ENCODE peak calls at places on chromosomes 6 and 20, in seven cellular contexts. One of them, this sample, is unnamed.

GRCh38 chr6:4010682-4011081 is 68.3 kb downstream of the FAM217A start:
- DNase-seq in PC-3: no peak
- DNase-seq in astrocyte of the cerebellum: no peak
- DNase-seq in activated naive CD8-positive, alpha-beta T cell treated with anti-CD3 and anti-CD28 coated beads, Interleukin-2, amount 10 ng/mL, durations not matched to agents 7 days and 5 days: peak
- DNase-seq in HEK293T: no peak
- DNase-seq in activated T-helper 1 cell treated with anti-CD3 and anti-CD28 coated beads, Interleukin-12 subunit alpha, Interleukin-12 subunit beta, Interleukin-2, Interleukin-4 antibody, amounts not matched to agents 30 ng/mL and 10 ng/mL and 1 ng/mL, durations not matched to agents 14 hours and 24 hours and 36 hours: peak
- DNase-seq in stimulated activated CD8-positive, alpha-beta memory T cell treated with anti-CD3 and anti-CD28 coated beads, Interleukin-2, amount 100 ng/mL, for 1 hour: no peak
- DNase-seq in this sample: no peak

GRCh38 chr6:116531675-116532570 is 13.6 kb downstream of the TRAPPC3L start:
- DNase-seq in PC-3: peak
- DNase-seq in astrocyte of the cerebellum: peak
- DNase-seq in activated naive CD8-positive, alpha-beta T cell treated with anti-CD3 and anti-CD28 coated beads, Interleukin-2, amount 10 ng/mL, durations not matched to agents 7 days and 5 days: no peak
- DNase-seq in HEK293T: peak
- DNase-seq in activated T-helper 1 cell treated with anti-CD3 and anti-CD28 coated beads, Interleukin-12 subunit alpha, Interleukin-12 subunit beta, Interleukin-2, Interleukin-4 antibody, amounts not matched to agents 30 ng/mL and 10 ng/mL and 1 ng/mL, durations not matched to agents 14 hours and 24 hours and 36 hours: peak
- DNase-seq in stimulated activated CD8-positive, alpha-beta memory T cell treated with anti-CD3 and anti-CD28 coated beads, Interleukin-2, amount 100 ng/mL, for 1 hour: peak
- DNase-seq in this sample: no peak

GRCh38 chr6:9204171-9204570 is 768.8 kb upstream of the SLC35B3 start:
- DNase-seq in PC-3: peak
- DNase-seq in astrocyte of the cerebellum: peak
- DNase-seq in activated naive CD8-positive, alpha-beta T cell treated with anti-CD3 and anti-CD28 coated beads, Interleukin-2, amount 10 ng/mL, durations not matched to agents 7 days and 5 days: no peak
- DNase-seq in HEK293T: no peak
- DNase-seq in activated T-helper 1 cell treated with anti-CD3 and anti-CD28 coated beads, Interleukin-12 subunit alpha, Interleukin-12 subunit beta, Interleukin-2, Interleukin-4 antibody, amounts not matched to agents 30 ng/mL and 10 ng/mL and 1 ng/mL, durations not matched to agents 14 hours and 24 hours and 36 hours: no peak
- DNase-seq in stimulated activated CD8-positive, alpha-beta memory T cell treated with anti-CD3 and anti-CD28 coated beads, Interleukin-2, amount 100 ng/mL, for 1 hour: no peak
- DNase-seq in this sample: peak

GRCh38 chr6:912871-913663 is 220.1 kb upstream of the EXOC2 start:
- DNase-seq in PC-3: peak
- DNase-seq in astrocyte of the cerebellum: no peak
- DNase-seq in activated naive CD8-positive, alpha-beta T cell treated with anti-CD3 and anti-CD28 coated beads, Interleukin-2, amount 10 ng/mL, durations not matched to agents 7 days and 5 days: no peak
- DNase-seq in HEK293T: peak
- DNase-seq in activated T-helper 1 cell treated with anti-CD3 and anti-CD28 coated beads, Interleukin-12 subunit alpha, Interleukin-12 subunit beta, Interleukin-2, Interleukin-4 antibody, amounts not matched to agents 30 ng/mL and 10 ng/mL and 1 ng/mL, durations not matched to agents 14 hours and 24 hours and 36 hours: no peak
- DNase-seq in stimulated activated CD8-positive, alpha-beta memory T cell treated with anti-CD3 and anti-CD28 coated beads, Interleukin-2, amount 100 ng/mL, for 1 hour: no peak
- DNase-seq in this sample: no peak

GRCh38 chr6:28767691-28768090 is 156.1 kb downstream of the TRIM27 start:
- DNase-seq in PC-3: no peak
- DNase-seq in astrocyte of the cerebellum: no peak
- DNase-seq in activated naive CD8-positive, alpha-beta T cell treated with anti-CD3 and anti-CD28 coated beads, Interleukin-2, amount 10 ng/mL, durations not matched to agents 7 days and 5 days: no peak
- DNase-seq in HEK293T: no peak
- DNase-seq in activated T-helper 1 cell treated with anti-CD3 and anti-CD28 coated beads, Interleukin-12 subunit alpha, Interleukin-12 subunit beta, Interleukin-2, Interleukin-4 antibody, amounts not matched to agents 30 ng/mL and 10 ng/mL and 1 ng/mL, durations not matched to agents 14 hours and 24 hours and 36 hours: no peak
- DNase-seq in stimulated activated CD8-positive, alpha-beta memory T cell treated with anti-CD3 and anti-CD28 coated beads, Interleukin-2, amount 100 ng/mL, for 1 hour: no peak
- DNase-seq in this sample: no peak

GRCh38 chr20:38237381-38237780 is 23.2 kb downstream of the KIAA1755 start:
- DNase-seq in PC-3: no peak
- DNase-seq in astrocyte of the cerebellum: no peak
- DNase-seq in activated naive CD8-positive, alpha-beta T cell treated with anti-CD3 and anti-CD28 coated beads, Interleukin-2, amount 10 ng/mL, durations not matched to agents 7 days and 5 days: no peak
- DNase-seq in HEK293T: no peak
- DNase-seq in activated T-helper 1 cell treated with anti-CD3 and anti-CD28 coated beads, Interleukin-12 subunit alpha, Interleukin-12 subunit beta, Interleukin-2, Interleukin-4 antibody, amounts not matched to agents 30 ng/mL and 10 ng/mL and 1 ng/mL, durations not matched to agents 14 hours and 24 hours and 36 hours: no peak
- DNase-seq in stimulated activated CD8-positive, alpha-beta memory T cell treated with anti-CD3 and anti-CD28 coated beads, Interleukin-2, amount 100 ng/mL, for 1 hour: no peak
- DNase-seq in this sample: no peak

GRCh38 chr6:40510442-40510841 is 76.7 kb downstream of the LRFN2 start:
- DNase-seq in PC-3: no peak
- DNase-seq in astrocyte of the cerebellum: no peak
- DNase-seq in activated naive CD8-positive, alpha-beta T cell treated with anti-CD3 and anti-CD28 coated beads, Interleukin-2, amount 10 ng/mL, durations not matched to agents 7 days and 5 days: no peak
- DNase-seq in HEK293T: no peak
- DNase-seq in activated T-helper 1 cell treated with anti-CD3 and anti-CD28 coated beads, Interleukin-12 subunit alpha, Interleukin-12 subunit beta, Interleukin-2, Interleukin-4 antibody, amounts not matched to agents 30 ng/mL and 10 ng/mL and 1 ng/mL, durations not matched to agents 14 hours and 24 hours and 36 hours: no peak
- DNase-seq in stimulated activated CD8-positive, alpha-beta memory T cell treated with anti-CD3 and anti-CD28 coated beads, Interleukin-2, amount 100 ng/mL, for 1 hour: no peak
- DNase-seq in this sample: no peak

GRCh38 chr6:74720923-74721322 is 484.9 kb downstream of the COL12A1 start:
- DNase-seq in PC-3: peak
- DNase-seq in astrocyte of the cerebellum: no peak
- DNase-seq in activated naive CD8-positive, alpha-beta T cell treated with anti-CD3 and anti-CD28 coated beads, Interleukin-2, amount 10 ng/mL, durations not matched to agents 7 days and 5 days: no peak
- DNase-seq in HEK293T: no peak
- DNase-seq in activated T-helper 1 cell treated with anti-CD3 and anti-CD28 coated beads, Interleukin-12 subunit alpha, Interleukin-12 subunit beta, Interleukin-2, Interleukin-4 antibody, amounts not matched to agents 30 ng/mL and 10 ng/mL and 1 ng/mL, durations not matched to agents 14 hours and 24 hours and 36 hours: no peak
- DNase-seq in stimulated activated CD8-positive, alpha-beta memory T cell treated with anti-CD3 and anti-CD28 coated beads, Interleukin-2, amount 100 ng/mL, for 1 hour: no peak
- DNase-seq in this sample: no peak

GRCh38 chr20:3560578-3560977 is 89.8 kb downstream of the ATRN start:
- DNase-seq in PC-3: peak
- DNase-seq in astrocyte of the cerebellum: no peak
- DNase-seq in activated naive CD8-positive, alpha-beta T cell treated with anti-CD3 and anti-CD28 coated beads, Interleukin-2, amount 10 ng/mL, durations not matched to agents 7 days and 5 days: no peak
- DNase-seq in HEK293T: no peak
- DNase-seq in activated T-helper 1 cell treated with anti-CD3 and anti-CD28 coated beads, Interleukin-12 subunit alpha, Interleukin-12 subunit beta, Interleukin-2, Interleukin-4 antibody, amounts not matched to agents 30 ng/mL and 10 ng/mL and 1 ng/mL, durations not matched to agents 14 hours and 24 hours and 36 hours: no peak
- DNase-seq in stimulated activated CD8-positive, alpha-beta memory T cell treated with anti-CD3 and anti-CD28 coated beads, Interleukin-2, amount 100 ng/mL, for 1 hour: no peak
- DNase-seq in this sample: no peak

GRCh38 chr6:26195376-26195923 is 108.2 kb downstream of the HFE start:
- DNase-seq in PC-3: peak
- DNase-seq in astrocyte of the cerebellum: peak
- DNase-seq in activated naive CD8-positive, alpha-beta T cell treated with anti-CD3 and anti-CD28 coated beads, Interleukin-2, amount 10 ng/mL, durations not matched to agents 7 days and 5 days: peak
- DNase-seq in HEK293T: no peak
- DNase-seq in activated T-helper 1 cell treated with anti-CD3 and anti-CD28 coated beads, Interleukin-12 subunit alpha, Interleukin-12 subunit beta, Interleukin-2, Interleukin-4 antibody, amounts not matched to agents 30 ng/mL and 10 ng/mL and 1 ng/mL, durations not matched to agents 14 hours and 24 hours and 36 hours: peak
- DNase-seq in stimulated activated CD8-positive, alpha-beta memory T cell treated with anti-CD3 and anti-CD28 coated beads, Interleukin-2, amount 100 ng/mL, for 1 hour: peak
- DNase-seq in this sample: no peak

GRCh38 chr20:48521121-48521520 is 306.7 kb downstream of the PREX1 start:
- DNase-seq in PC-3: no peak
- DNase-seq in astrocyte of the cerebellum: no peak
- DNase-seq in activated naive CD8-positive, alpha-beta T cell treated with anti-CD3 and anti-CD28 coated beads, Interleukin-2, amount 10 ng/mL, durations not matched to agents 7 days and 5 days: no peak
- DNase-seq in HEK293T: no peak
- DNase-seq in activated T-helper 1 cell treated with anti-CD3 and anti-CD28 coated beads, Interleukin-12 subunit alpha, Interleukin-12 subunit beta, Interleukin-2, Interleukin-4 antibody, amounts not matched to agents 30 ng/mL and 10 ng/mL and 1 ng/mL, durations not matched to agents 14 hours and 24 hours and 36 hours: no peak
- DNase-seq in stimulated activated CD8-positive, alpha-beta memory T cell treated with anti-CD3 and anti-CD28 coated beads, Interleukin-2, amount 100 ng/mL, for 1 hour: no peak
- DNase-seq in this sample: no peak

GRCh38 chr6:44470106-44470446 is 82.6 kb downstream of the CDC5L start:
- DNase-seq in PC-3: no peak
- DNase-seq in astrocyte of the cerebellum: no peak
- DNase-seq in activated naive CD8-positive, alpha-beta T cell treated with anti-CD3 and anti-CD28 coated beads, Interleukin-2, amount 10 ng/mL, durations not matched to agents 7 days and 5 days: no peak
- DNase-seq in HEK293T: no peak
- DNase-seq in activated T-helper 1 cell treated with anti-CD3 and anti-CD28 coated beads, Interleukin-12 subunit alpha, Interleukin-12 subunit beta, Interleukin-2, Interleukin-4 antibody, amounts not matched to agents 30 ng/mL and 10 ng/mL and 1 ng/mL, durations not matched to agents 14 hours and 24 hours and 36 hours: no peak
- DNase-seq in stimulated activated CD8-positive, alpha-beta memory T cell treated with anti-CD3 and anti-CD28 coated beads, Interleukin-2, amount 100 ng/mL, for 1 hour: no peak
- DNase-seq in this sample: no peak

GRCh38 chr6:77298298-77298697 is 165.0 kb downstream of the HTR1B start:
- DNase-seq in PC-3: peak
- DNase-seq in astrocyte of the cerebellum: no peak
- DNase-seq in activated naive CD8-positive, alpha-beta T cell treated with anti-CD3 and anti-CD28 coated beads, Interleukin-2, amount 10 ng/mL, durations not matched to agents 7 days and 5 days: no peak
- DNase-seq in HEK293T: no peak
- DNase-seq in activated T-helper 1 cell treated with anti-CD3 and anti-CD28 coated beads, Interleukin-12 subunit alpha, Interleukin-12 subunit beta, Interleukin-2, Interleukin-4 antibody, amounts not matched to agents 30 ng/mL and 10 ng/mL and 1 ng/mL, durations not matched to agents 14 hours and 24 hours and 36 hours: no peak
- DNase-seq in stimulated activated CD8-positive, alpha-beta memory T cell treated with anti-CD3 and anti-CD28 coated beads, Interleukin-2, amount 100 ng/mL, for 1 hour: no peak
- DNase-seq in this sample: no peak

GRCh38 chr20:2178328-2179232 is 77.0 kb downstream of the STK35 start:
- DNase-seq in PC-3: no peak
- DNase-seq in astrocyte of the cerebellum: no peak
- DNase-seq in activated naive CD8-positive, alpha-beta T cell treated with anti-CD3 and anti-CD28 coated beads, Interleukin-2, amount 10 ng/mL, durations not matched to agents 7 days and 5 days: no peak
- DNase-seq in HEK293T: no peak
- DNase-seq in activated T-helper 1 cell treated with anti-CD3 and anti-CD28 coated beads, Interleukin-12 subunit alpha, Interleukin-12 subunit beta, Interleukin-2, Interleukin-4 antibody, amounts not matched to agents 30 ng/mL and 10 ng/mL and 1 ng/mL, durations not matched to agents 14 hours and 24 hours and 36 hours: no peak
- DNase-seq in stimulated activated CD8-positive, alpha-beta memory T cell treated with anti-CD3 and anti-CD28 coated beads, Interleukin-2, amount 100 ng/mL, for 1 hour: no peak
- DNase-seq in this sample: no peak

GRCh38 chr6:167113935-167114910 is 8.7 kb upstream of the CCR6 start:
- DNase-seq in PC-3: no peak
- DNase-seq in astrocyte of the cerebellum: no peak
- DNase-seq in activated naive CD8-positive, alpha-beta T cell treated with anti-CD3 and anti-CD28 coated beads, Interleukin-2, amount 10 ng/mL, durations not matched to agents 7 days and 5 days: no peak
- DNase-seq in HEK293T: no peak
- DNase-seq in activated T-helper 1 cell treated with anti-CD3 and anti-CD28 coated beads, Interleukin-12 subunit alpha, Interleukin-12 subunit beta, Interleukin-2, Interleukin-4 antibody, amounts not matched to agents 30 ng/mL and 10 ng/mL and 1 ng/mL, durations not matched to agents 14 hours and 24 hours and 36 hours: no peak
- DNase-seq in stimulated activated CD8-positive, alpha-beta memory T cell treated with anti-CD3 and anti-CD28 coated beads, Interleukin-2, amount 100 ng/mL, for 1 hour: no peak
- DNase-seq in this sample: no peak

GRCh38 chr20:12827796-12828406 is 180.9 kb upstream of the SPTLC3 start:
- DNase-seq in PC-3: no peak
- DNase-seq in astrocyte of the cerebellum: no peak
- DNase-seq in activated naive CD8-positive, alpha-beta T cell treated with anti-CD3 and anti-CD28 coated beads, Interleukin-2, amount 10 ng/mL, durations not matched to agents 7 days and 5 days: no peak
- DNase-seq in HEK293T: no peak
- DNase-seq in activated T-helper 1 cell treated with anti-CD3 and anti-CD28 coated beads, Interleukin-12 subunit alpha, Interleukin-12 subunit beta, Interleukin-2, Interleukin-4 antibody, amounts not matched to agents 30 ng/mL and 10 ng/mL and 1 ng/mL, durations not matched to agents 14 hours and 24 hours and 36 hours: no peak
- DNase-seq in stimulated activated CD8-positive, alpha-beta memory T cell treated with anti-CD3 and anti-CD28 coated beads, Interleukin-2, amount 100 ng/mL, for 1 hour: no peak
- DNase-seq in this sample: no peak

GRCh38 chr6:27293436-27294152 is 18.5 kb downstream of the POM121L2 start:
- DNase-seq in PC-3: peak
- DNase-seq in astrocyte of the cerebellum: no peak
- DNase-seq in activated naive CD8-positive, alpha-beta T cell treated with anti-CD3 and anti-CD28 coated beads, Interleukin-2, amount 10 ng/mL, durations not matched to agents 7 days and 5 days: no peak
- DNase-seq in HEK293T: peak
- DNase-seq in activated T-helper 1 cell treated with anti-CD3 and anti-CD28 coated beads, Interleukin-12 subunit alpha, Interleukin-12 subunit beta, Interleukin-2, Interleukin-4 antibody, amounts not matched to agents 30 ng/mL and 10 ng/mL and 1 ng/mL, durations not matched to agents 14 hours and 24 hours and 36 hours: no peak
- DNase-seq in stimulated activated CD8-positive, alpha-beta memory T cell treated with anti-CD3 and anti-CD28 coated beads, Interleukin-2, amount 100 ng/mL, for 1 hour: no peak
- DNase-seq in this sample: no peak

GRCh38 chr6:130632288-130632687 is 194.9 kb upstream of the SMLR1 start:
- DNase-seq in PC-3: no peak
- DNase-seq in astrocyte of the cerebellum: no peak
- DNase-seq in activated naive CD8-positive, alpha-beta T cell treated with anti-CD3 and anti-CD28 coated beads, Interleukin-2, amount 10 ng/mL, durations not matched to agents 7 days and 5 days: no peak
- DNase-seq in HEK293T: no peak
- DNase-seq in activated T-helper 1 cell treated with anti-CD3 and anti-CD28 coated beads, Interleukin-12 subunit alpha, Interleukin-12 subunit beta, Interleukin-2, Interleukin-4 antibody, amounts not matched to agents 30 ng/mL and 10 ng/mL and 1 ng/mL, durations not matched to agents 14 hours and 24 hours and 36 hours: no peak
- DNase-seq in stimulated activated CD8-positive, alpha-beta memory T cell treated with anti-CD3 and anti-CD28 coated beads, Interleukin-2, amount 100 ng/mL, for 1 hour: no peak
- DNase-seq in this sample: no peak

GRCh38 chr6:10991115-10991514 is 53.0 kb downstream of the ELOVL2 start:
- DNase-seq in PC-3: no peak
- DNase-seq in astrocyte of the cerebellum: no peak
- DNase-seq in activated naive CD8-positive, alpha-beta T cell treated with anti-CD3 and anti-CD28 coated beads, Interleukin-2, amount 10 ng/mL, durations not matched to agents 7 days and 5 days: no peak
- DNase-seq in HEK293T: no peak
- DNase-seq in activated T-helper 1 cell treated with anti-CD3 and anti-CD28 coated beads, Interleukin-12 subunit alpha, Interleukin-12 subunit beta, Interleukin-2, Interleukin-4 antibody, amounts not matched to agents 30 ng/mL and 10 ng/mL and 1 ng/mL, durations not matched to agents 14 hours and 24 hours and 36 hours: no peak
- DNase-seq in stimulated activated CD8-positive, alpha-beta memory T cell treated with anti-CD3 and anti-CD28 coated beads, Interleukin-2, amount 100 ng/mL, for 1 hour: no peak
- DNase-seq in this sample: no peak

GRCh38 chr6:154951400-154952200 is 43.5 kb upstream of the TIAM2 start:
- DNase-seq in PC-3: peak
- DNase-seq in astrocyte of the cerebellum: no peak
- DNase-seq in activated naive CD8-positive, alpha-beta T cell treated with anti-CD3 and anti-CD28 coated beads, Interleukin-2, amount 10 ng/mL, durations not matched to agents 7 days and 5 days: no peak
- DNase-seq in HEK293T: no peak
- DNase-seq in activated T-helper 1 cell treated with anti-CD3 and anti-CD28 coated beads, Interleukin-12 subunit alpha, Interleukin-12 subunit beta, Interleukin-2, Interleukin-4 antibody, amounts not matched to agents 30 ng/mL and 10 ng/mL and 1 ng/mL, durations not matched to agents 14 hours and 24 hours and 36 hours: peak
- DNase-seq in stimulated activated CD8-positive, alpha-beta memory T cell treated with anti-CD3 and anti-CD28 coated beads, Interleukin-2, amount 100 ng/mL, for 1 hour: no peak
- DNase-seq in this sample: no peak

GRCh38 chr6:36427781-36428345 is 14.8 kb downstream of the PXT1 start:
- DNase-seq in PC-3: peak
- DNase-seq in astrocyte of the cerebellum: no peak
- DNase-seq in activated naive CD8-positive, alpha-beta T cell treated with anti-CD3 and anti-CD28 coated beads, Interleukin-2, amount 10 ng/mL, durations not matched to agents 7 days and 5 days: no peak
- DNase-seq in HEK293T: no peak
- DNase-seq in activated T-helper 1 cell treated with anti-CD3 and anti-CD28 coated beads, Interleukin-12 subunit alpha, Interleukin-12 subunit beta, Interleukin-2, Interleukin-4 antibody, amounts not matched to agents 30 ng/mL and 10 ng/mL and 1 ng/mL, durations not matched to agents 14 hours and 24 hours and 36 hours: no peak
- DNase-seq in stimulated activated CD8-positive, alpha-beta memory T cell treated with anti-CD3 and anti-CD28 coated beads, Interleukin-2, amount 100 ng/mL, for 1 hour: no peak
- DNase-seq in this sample: no peak